ENCODE peak calls at places on chromosomes 3 and 15, in four cellular contexts. O is AG04450, Y is thoracic aorta, D is left ventricle myocardium inferior. E is an unnamed sample.

GRCh38 chr15:98241032-98241554 is 280.6 kb downstream of the ARRDC4 start:
- DNase-seq in Y (no peak), O (no peak), D (no peak), E (no peak)

GRCh38 chr15:66698318-66698961 is 3.6 kb upstream of the SMAD6 start:
- DNase-seq in O (no peak), D (peak; percentile 66), Y (peak; percentile 42), E (no peak)

GRCh38 chr3:192417012-192417411 is 310.3 kb downstream of the FGF12 start:
- DNase-seq in O (no peak), Y (no peak), D (no peak), E (peak; percentile 53)

GRCh38 chr15:98760112-98760826 is 111.9 kb downstream of the IGF1R start:
- DNase-seq in O (no peak), Y (no peak), D (peak; percentile 52), E (no peak)

GRCh38 chr3:189908646-189909045 is 212.1 kb downstream of the P3H2 start:
- DNase-seq in O (peak; percentile 13), Y (no peak), D (no peak), E (peak; percentile 2)

GRCh38 chr15:63447277-63447676 is 57.1 kb upstream of the USP3 start:
- DNase-seq in D (no peak), O (no peak), Y (no peak), E (no peak)

GRCh38 chr15:28915041-28915810 is 29.5 kb downstream of the APBA2 start:
- DNase-seq in Y (no peak), O (no peak), D (no peak), E (no peak)

GRCh38 chr15:76199106-76200082 is 111.9 kb downstream of the ETFA start:
- DNase-seq in O (peak; percentile 33), D (peak; percentile 56), Y (peak; percentile 52), E (peak; percentile 68)

GRCh38 chr3:130728037-130728436 is 18.6 kb downstream of the PIK3R4 start:
- DNase-seq in Y (no peak), D (no peak), O (no peak), E (no peak)

GRCh38 chr3:177195941-177196472 is 1.3 kb downstream of the TBL1XR1 start:
- DNase-seq in D (no peak), Y (no peak), O (no peak), E (no peak)

GRCh38 chr3:21294768-21295167 is 456.2 kb downstream of the ZNF385D start:
- DNase-seq in O (no peak), D (no peak), Y (no peak), E (no peak)

GRCh38 chr3:42699511-42699971 is 3.1 kb downstream of the HHATL start:
- DNase-seq in D (no peak), Y (no peak), O (no peak), E (no peak)

GRCh38 chr3:134751831-134752230 is 43.2 kb upstream of the EPHB1 start:
- DNase-seq in O (no peak), D (no peak), Y (no peak), E (no peak)

GRCh38 chr15:83475551-83475950 is 28.4 kb downstream of the SH3GL3 start:
- DNase-seq in O (no peak), D (no peak), Y (no peak), E (no peak)

GRCh38 chr3:54322354-54322753 is 200.0 kb downstream of the CACNA2D3 start:
- DNase-seq in O (no peak), Y (no peak), D (no peak), E (no peak)

GRCh38 chr3:51530485-51530884 is 8.0 kb upstream of the RAD54L2 start:
- DNase-seq in D (no peak), Y (no peak), O (no peak), E (no peak)

GRCh38 chr3:45665101-45665572 is 24.1 kb upstream of the SACM1L start:
- DNase-seq in D (no peak), O (no peak), Y (no peak), E (no peak)

GRCh38 chr15:95113041-95113440 is 881.7 kb downstream of the MCTP2 start:
- DNase-seq in D (no peak), Y (no peak), O (no peak), E (no peak)

GRCh38 chr15:67641453-67641852 is 99.0 kb downstream of the MAP2K5 start:
- DNase-seq in D (no peak), O (no peak), Y (no peak), E (no peak)

GRCh38 chr3:188358787-188359493 is 205.0 kb downstream of the LPP start:
- DNase-seq in O (no peak), Y (no peak), D (no peak), E (no peak)

GRCh38 chr15:93146601-93147000 is 57.6 kb upstream of the RGMA start:
- DNase-seq in O (no peak), D (no peak), Y (no peak), E (no peak)

GRCh38 chr3:69425249-69425648 is 39.4 kb upstream of the FRMD4B start:
- DNase-seq in Y (no peak), O (no peak), D (no peak), E (no peak)

GRCh38 chr15:59291214-59291551 is 81.5 kb downstream of the MYO1E start:
- DNase-seq in Y (no peak), O (no peak), D (no peak), E (no peak)

GRCh38 chr15:99755692-99756409 is 22.6 kb upstream of the LYSMD4 start:
- DNase-seq in O (peak; percentile 18), Y (no peak), D (no peak), E (peak; percentile 55)

GRCh38 chr15:55897560-55898336 is 95.7 kb downstream of the NEDD4 start:
- DNase-seq in O (no peak), D (peak; percentile 41), Y (no peak), E (no peak)

GRCh38 chr3:3778216-3778615 is 21.0 kb upstream of the LRRN1 start:
- DNase-seq in D (no peak), Y (no peak), O (no peak), E (no peak)

DNA sequence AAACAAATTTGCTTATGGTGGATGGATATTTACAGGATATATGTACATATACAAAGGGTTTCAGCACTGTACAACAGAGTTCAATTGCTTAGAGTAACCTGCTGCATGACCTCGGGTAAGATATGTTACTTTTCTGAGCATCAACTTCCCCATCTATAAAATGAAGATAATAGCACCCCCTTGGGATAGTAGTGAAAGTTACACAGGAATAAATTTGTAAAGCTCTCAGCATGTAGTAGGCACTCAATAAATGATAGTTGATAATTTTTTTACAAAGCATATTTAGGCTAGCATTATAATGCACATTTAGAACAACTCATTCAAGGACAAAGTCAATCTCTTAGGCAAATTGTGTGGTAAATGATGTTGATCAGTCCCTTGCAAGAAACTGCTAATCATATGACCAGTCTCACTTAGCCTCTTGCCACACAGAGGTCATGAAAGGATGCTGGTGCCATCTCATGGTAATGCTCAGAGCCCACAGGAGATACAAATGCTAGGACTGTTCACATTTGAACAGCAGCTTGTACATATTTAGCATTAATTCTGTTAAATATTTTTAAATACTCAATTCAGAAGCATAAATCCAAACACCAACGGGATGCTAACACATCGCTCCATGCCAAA is 123.9 kb downstream of the MAGI1 start:
- DNase-seq in D (no peak), O (no peak), Y (no peak), E (no peak)
- TF ChIP-seq CTCF in D (peak; percentile 18), O (peak; percentile 2), Y (no peak), E (no peak)

GRCh38 chr3:157824281-157824680 is 281.9 kb downstream of the SHOX2 start:
- DNase-seq in Y (no peak), D (no peak), O (no peak), E (no peak)

GRCh38 chr3:157819415-157819814 is 286.8 kb downstream of the SHOX2 start:
- DNase-seq in Y (no peak), D (no peak), O (no peak), E (no peak)

GRCh38 chr3:157823050-157823449 is 283.2 kb downstream of the SHOX2 start:
- DNase-seq in D (no peak), O (no peak), Y (no peak), E (no peak)

GRCh38 chr3:157816296-157816695 is 289.9 kb downstream of the SHOX2 start:
- DNase-seq in Y (no peak), D (no peak), O (no peak), E (no peak)

GRCh38 chr3:157819826-157820517 is 286.2 kb downstream of the SHOX2 start:
- DNase-seq in D (no peak), O (no peak), Y (no peak), E (no peak)
- H3K4me3 ChIP-seq in D (no peak overlapping the region), O (no peak overlapping the region), Y (no peak overlapping the region), E (no peak overlapping the region)

DNA sequence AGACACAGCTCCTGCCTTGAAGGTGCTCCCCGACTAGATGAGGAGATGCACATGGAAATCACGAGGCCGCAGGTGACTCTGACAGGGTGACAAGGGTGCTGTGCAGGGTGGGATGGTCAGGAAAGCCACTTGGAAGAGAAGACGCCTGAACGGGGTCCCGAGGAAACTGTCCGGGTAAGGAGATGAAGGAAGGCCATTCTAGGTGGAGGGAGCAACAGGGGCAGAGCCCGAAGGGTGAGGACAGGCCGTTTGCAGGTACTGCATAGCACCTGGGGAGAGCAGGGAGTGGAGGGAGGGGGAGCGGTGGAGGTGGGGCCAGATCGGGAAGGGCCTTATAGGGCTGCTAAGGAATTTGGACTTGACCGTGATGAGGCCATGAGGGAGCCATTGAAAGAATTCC is 105.6 kb upstream of the DLG1 start:
- DNase-seq in O (no peak), Y (no peak), D (no peak), E (no peak)
- TF ChIP-seq CTCF in O (no peak), Y (no peak), D (no peak), E (no peak)

DNA sequence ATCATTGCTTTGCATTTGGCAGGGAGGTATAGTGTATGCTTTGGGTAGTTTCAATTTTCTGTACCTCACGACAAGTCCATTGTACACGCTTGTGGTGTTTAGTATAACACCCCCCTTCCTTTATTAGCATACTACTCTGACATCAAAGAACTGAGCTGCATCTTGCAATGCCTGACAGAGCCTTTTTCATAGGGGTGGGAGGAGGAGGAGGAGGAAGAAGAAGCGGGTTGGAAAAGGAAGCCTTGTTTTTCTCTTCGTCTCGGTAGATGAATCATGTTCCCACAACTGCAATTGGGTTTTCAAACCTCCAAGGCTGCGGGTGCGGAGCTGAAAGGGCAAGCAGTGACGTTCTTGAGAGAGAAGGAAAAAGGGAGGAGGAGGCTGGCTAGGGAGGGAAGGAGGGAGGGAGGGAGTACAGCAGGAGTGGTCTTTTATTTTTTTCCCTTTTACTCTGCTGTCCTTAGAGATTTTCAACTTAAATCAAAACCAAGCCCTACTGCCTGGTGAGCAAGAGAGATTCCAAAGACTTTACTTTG is 175.7 kb downstream of the KLHL25 start:
- DNase-seq in Y (peak; percentile 73), O (peak; percentile 87), D (peak; percentile 74), E (peak; percentile 97)
- H3K4me3 ChIP-seq in Y (peak overlapping the region; percentile 71), O (peak overlapping the region; percentile 65), D (peak overlapping the region; percentile 65), E (peak overlapping the region; percentile 55)

E was measured in astrocyte of the cerebellum.